ENCODE peak calls at places on chromosomes 4 and X, in seven cellular contexts. One of them, this sample, is unnamed.

GRCh38 chr4:119598521-119598920 is 30.1 kb downstream of the PDE5A start:
- DNase-seq in brain microvascular endothelial cell: no peak
- DNase-seq in stimulated activated CD4-positive, alpha-beta T cell treated with anti-CD3 and anti-CD28 coated beads, Interleukin-4, amount 100 ng/mL, for 48 hours: no peak
- DNase-seq in activated naive CD4-positive, alpha-beta T cell treated with Interleukin-2 at 50 U/mL for 16 hours: no peak
- DNase-seq in HT1080: no peak
- DNase-seq in HuH-7.5: no peak
- DNase-seq in fibroblast of mammary gland: no peak
- DNase-seq in this sample: no peak

GRCh38 chr4:65566473-65566872 is 103.8 kb downstream of the EPHA5 start:
- DNase-seq in stimulated activated CD4-positive, alpha-beta T cell treated with anti-CD3 and anti-CD28 coated beads, Interleukin-4, amount 100 ng/mL, for 48 hours: no peak
- DNase-seq in fibroblast of mammary gland: no peak
- DNase-seq in brain microvascular endothelial cell: no peak
- DNase-seq in activated naive CD4-positive, alpha-beta T cell treated with Interleukin-2 at 50 U/mL for 16 hours: no peak
- DNase-seq in HuH-7.5: no peak
- DNase-seq in HT1080: no peak
- DNase-seq in this sample: no peak

GRCh38 chr4:680565-680930 is 6.2 kb downstream of the MYL5 start:
- DNase-seq in activated naive CD4-positive, alpha-beta T cell treated with Interleukin-2 at 50 U/mL for 16 hours: no peak
- DNase-seq in HT1080: no peak
- DNase-seq in brain microvascular endothelial cell: no peak
- DNase-seq in HuH-7.5: no peak
- DNase-seq in stimulated activated CD4-positive, alpha-beta T cell treated with anti-CD3 and anti-CD28 coated beads, Interleukin-4, amount 100 ng/mL, for 48 hours: no peak
- DNase-seq in fibroblast of mammary gland: no peak
- DNase-seq in this sample: no peak

GRCh38 chrX:40871385-40872082 is 136.2 kb upstream of the MED14 start:
- DNase-seq in brain microvascular endothelial cell: no peak
- DNase-seq in stimulated activated CD4-positive, alpha-beta T cell treated with anti-CD3 and anti-CD28 coated beads, Interleukin-4, amount 100 ng/mL, for 48 hours: no peak
- DNase-seq in HT1080: peak
- DNase-seq in fibroblast of mammary gland: peak
- DNase-seq in HuH-7.5: no peak
- DNase-seq in activated naive CD4-positive, alpha-beta T cell treated with Interleukin-2 at 50 U/mL for 16 hours: peak
- DNase-seq in this sample: no peak

GRCh38 chrX:57528670-57529255 is 63.0 kb upstream of the ZXDB start:
- DNase-seq in HuH-7.5: no peak
- DNase-seq in HT1080: peak
- DNase-seq in stimulated activated CD4-positive, alpha-beta T cell treated with anti-CD3 and anti-CD28 coated beads, Interleukin-4, amount 100 ng/mL, for 48 hours: no peak
- DNase-seq in activated naive CD4-positive, alpha-beta T cell treated with Interleukin-2 at 50 U/mL for 16 hours: peak
- DNase-seq in fibroblast of mammary gland: no peak
- DNase-seq in brain microvascular endothelial cell: no peak
- DNase-seq in this sample: no peak

GRCh38 chr4:147704846-147705245 is 20.9 kb upstream of the PRMT9 start:
- DNase-seq in HT1080: no peak
- DNase-seq in brain microvascular endothelial cell: no peak
- DNase-seq in stimulated activated CD4-positive, alpha-beta T cell treated with anti-CD3 and anti-CD28 coated beads, Interleukin-4, amount 100 ng/mL, for 48 hours: no peak
- DNase-seq in HuH-7.5: no peak
- DNase-seq in fibroblast of mammary gland: no peak
- DNase-seq in activated naive CD4-positive, alpha-beta T cell treated with Interleukin-2 at 50 U/mL for 16 hours: no peak
- DNase-seq in this sample: no peak

GRCh38 chr4:99723555-99724450 is 66.2 kb upstream of the C4orf54 start:
- DNase-seq in activated naive CD4-positive, alpha-beta T cell treated with Interleukin-2 at 50 U/mL for 16 hours: no peak
- DNase-seq in HT1080: peak
- DNase-seq in brain microvascular endothelial cell: peak
- DNase-seq in stimulated activated CD4-positive, alpha-beta T cell treated with anti-CD3 and anti-CD28 coated beads, Interleukin-4, amount 100 ng/mL, for 48 hours: no peak
- DNase-seq in HuH-7.5: no peak
- DNase-seq in fibroblast of mammary gland: peak
- DNase-seq in this sample: no peak

GRCh38 chr4:130559268-130559667 is 1463.3 kb downstream of the C4orf33 start:
- DNase-seq in brain microvascular endothelial cell: no peak
- DNase-seq in stimulated activated CD4-positive, alpha-beta T cell treated with anti-CD3 and anti-CD28 coated beads, Interleukin-4, amount 100 ng/mL, for 48 hours: no peak
- DNase-seq in fibroblast of mammary gland: no peak
- DNase-seq in HuH-7.5: no peak
- DNase-seq in HT1080: no peak
- DNase-seq in activated naive CD4-positive, alpha-beta T cell treated with Interleukin-2 at 50 U/mL for 16 hours: no peak
- DNase-seq in this sample: no peak

GRCh38 chrX:116204947-116205346 is 34.4 kb downstream of the AGTR2 start:
- DNase-seq in stimulated activated CD4-positive, alpha-beta T cell treated with anti-CD3 and anti-CD28 coated beads, Interleukin-4, amount 100 ng/mL, for 48 hours: no peak
- DNase-seq in fibroblast of mammary gland: peak
- DNase-seq in brain microvascular endothelial cell: peak
- DNase-seq in activated naive CD4-positive, alpha-beta T cell treated with Interleukin-2 at 50 U/mL for 16 hours: no peak
- DNase-seq in HuH-7.5: no peak
- DNase-seq in HT1080: peak
- DNase-seq in this sample: peak

GRCh38 chr4:84706286-84706685 is 123.4 kb downstream of the CDS1 start:
- DNase-seq in stimulated activated CD4-positive, alpha-beta T cell treated with anti-CD3 and anti-CD28 coated beads, Interleukin-4, amount 100 ng/mL, for 48 hours: no peak
- DNase-seq in fibroblast of mammary gland: no peak
- DNase-seq in brain microvascular endothelial cell: no peak
- DNase-seq in HuH-7.5: no peak
- DNase-seq in HT1080: no peak
- DNase-seq in activated naive CD4-positive, alpha-beta T cell treated with Interleukin-2 at 50 U/mL for 16 hours: no peak
- DNase-seq in this sample: no peak

GRCh38 chr4:99945718-99946345 is 586 bp downstream of the DNAJB14 start:
- DNase-seq in HT1080: peak
- DNase-seq in HuH-7.5: peak
- DNase-seq in stimulated activated CD4-positive, alpha-beta T cell treated with anti-CD3 and anti-CD28 coated beads, Interleukin-4, amount 100 ng/mL, for 48 hours: no peak
- DNase-seq in activated naive CD4-positive, alpha-beta T cell treated with Interleukin-2 at 50 U/mL for 16 hours: no peak
- DNase-seq in fibroblast of mammary gland: peak
- DNase-seq in brain microvascular endothelial cell: no peak
- DNase-seq in this sample: peak

GRCh38 chrX:71532078-71532752 is 689 bp upstream of the OGT start:
- DNase-seq in fibroblast of mammary gland: peak
- DNase-seq in brain microvascular endothelial cell: peak
- DNase-seq in HuH-7.5: no peak
- DNase-seq in activated naive CD4-positive, alpha-beta T cell treated with Interleukin-2 at 50 U/mL for 16 hours: peak
- DNase-seq in HT1080: peak
- DNase-seq in stimulated activated CD4-positive, alpha-beta T cell treated with anti-CD3 and anti-CD28 coated beads, Interleukin-4, amount 100 ng/mL, for 48 hours: no peak
- DNase-seq in this sample: peak

GRCh38 chr4:156201050-156201449 is 247.4 kb upstream of the CTSO start:
- DNase-seq in fibroblast of mammary gland: no peak
- DNase-seq in HuH-7.5: no peak
- DNase-seq in activated naive CD4-positive, alpha-beta T cell treated with Interleukin-2 at 50 U/mL for 16 hours: no peak
- DNase-seq in brain microvascular endothelial cell: no peak
- DNase-seq in HT1080: no peak
- DNase-seq in stimulated activated CD4-positive, alpha-beta T cell treated with anti-CD3 and anti-CD28 coated beads, Interleukin-4, amount 100 ng/mL, for 48 hours: no peak
- DNase-seq in this sample: no peak

GRCh38 chrX:152656087-152656486 is 18.4 kb downstream of the GABRQ start:
- DNase-seq in HuH-7.5: no peak
- DNase-seq in stimulated activated CD4-positive, alpha-beta T cell treated with anti-CD3 and anti-CD28 coated beads, Interleukin-4, amount 100 ng/mL, for 48 hours: no peak
- DNase-seq in HT1080: no peak
- DNase-seq in fibroblast of mammary gland: no peak
- DNase-seq in brain microvascular endothelial cell: no peak
- DNase-seq in activated naive CD4-positive, alpha-beta T cell treated with Interleukin-2 at 50 U/mL for 16 hours: no peak
- DNase-seq in this sample: no peak

GRCh38 chrX:2552621-2553297 is 52.0 kb upstream of the DHRSX start:
- DNase-seq in HuH-7.5: no peak
- DNase-seq in HT1080: peak
- DNase-seq in stimulated activated CD4-positive, alpha-beta T cell treated with anti-CD3 and anti-CD28 coated beads, Interleukin-4, amount 100 ng/mL, for 48 hours: no peak
- DNase-seq in activated naive CD4-positive, alpha-beta T cell treated with Interleukin-2 at 50 U/mL for 16 hours: no peak
- DNase-seq in fibroblast of mammary gland: peak
- DNase-seq in brain microvascular endothelial cell: no peak
- DNase-seq in this sample: peak

GRCh38 chr4:82561745-82562552 is at the start of gene TMEM150C:
- DNase-seq in HT1080: peak
- DNase-seq in stimulated activated CD4-positive, alpha-beta T cell treated with anti-CD3 and anti-CD28 coated beads, Interleukin-4, amount 100 ng/mL, for 48 hours: no peak
- DNase-seq in fibroblast of mammary gland: peak
- DNase-seq in activated naive CD4-positive, alpha-beta T cell treated with Interleukin-2 at 50 U/mL for 16 hours: no peak
- DNase-seq in brain microvascular endothelial cell: no peak
- DNase-seq in HuH-7.5: peak
- DNase-seq in this sample: peak

GRCh38 chrX:16087081-16087480 is 36.3 kb upstream of the GRPR start:
- DNase-seq in fibroblast of mammary gland: no peak
- DNase-seq in activated naive CD4-positive, alpha-beta T cell treated with Interleukin-2 at 50 U/mL for 16 hours: no peak
- DNase-seq in stimulated activated CD4-positive, alpha-beta T cell treated with anti-CD3 and anti-CD28 coated beads, Interleukin-4, amount 100 ng/mL, for 48 hours: no peak
- DNase-seq in HT1080: no peak
- DNase-seq in HuH-7.5: no peak
- DNase-seq in brain microvascular endothelial cell: no peak
- DNase-seq in this sample: no peak

GRCh38 chrX:135185795-135186443 is 14.7 kb upstream of the CT55 start:
- DNase-seq in HuH-7.5: peak
- DNase-seq in stimulated activated CD4-positive, alpha-beta T cell treated with anti-CD3 and anti-CD28 coated beads, Interleukin-4, amount 100 ng/mL, for 48 hours: peak
- DNase-seq in HT1080: peak
- DNase-seq in activated naive CD4-positive, alpha-beta T cell treated with Interleukin-2 at 50 U/mL for 16 hours: peak
- DNase-seq in fibroblast of mammary gland: peak
- DNase-seq in brain microvascular endothelial cell: peak
- DNase-seq in this sample: peak

GRCh38 chr4:113604955-113605354 is 156.6 kb downstream of the CAMK2D start:
- DNase-seq in stimulated activated CD4-positive, alpha-beta T cell treated with anti-CD3 and anti-CD28 coated beads, Interleukin-4, amount 100 ng/mL, for 48 hours: no peak
- DNase-seq in brain microvascular endothelial cell: peak
- DNase-seq in HuH-7.5: no peak
- DNase-seq in HT1080: peak
- DNase-seq in activated naive CD4-positive, alpha-beta T cell treated with Interleukin-2 at 50 U/mL for 16 hours: no peak
- DNase-seq in fibroblast of mammary gland: peak
- DNase-seq in this sample: no peak

GRCh38 chrX:69189972-69190371 is 24.7 kb upstream of the PJA1 start:
- DNase-seq in HuH-7.5: no peak
- DNase-seq in stimulated activated CD4-positive, alpha-beta T cell treated with anti-CD3 and anti-CD28 coated beads, Interleukin-4, amount 100 ng/mL, for 48 hours: no peak
- DNase-seq in activated naive CD4-positive, alpha-beta T cell treated with Interleukin-2 at 50 U/mL for 16 hours: no peak
- DNase-seq in fibroblast of mammary gland: no peak
- DNase-seq in HT1080: no peak
- DNase-seq in brain microvascular endothelial cell: no peak
- DNase-seq in this sample: no peak

GRCh38 chr4:7666744-7667143 is 232.0 kb upstream of the PSAPL1 start:
- DNase-seq in activated naive CD4-positive, alpha-beta T cell treated with Interleukin-2 at 50 U/mL for 16 hours: no peak
- DNase-seq in HuH-7.5: no peak
- DNase-seq in fibroblast of mammary gland: no peak
- DNase-seq in brain microvascular endothelial cell: no peak
- DNase-seq in HT1080: no peak
- DNase-seq in stimulated activated CD4-positive, alpha-beta T cell treated with anti-CD3 and anti-CD28 coated beads, Interleukin-4, amount 100 ng/mL, for 48 hours: no peak
- DNase-seq in this sample: no peak

GRCh38 chr4:138390286-138390685 is 148.1 kb upstream of the SLC7A11 start:
- DNase-seq in brain microvascular endothelial cell: peak
- DNase-seq in HT1080: peak
- DNase-seq in HuH-7.5: no peak
- DNase-seq in stimulated activated CD4-positive, alpha-beta T cell treated with anti-CD3 and anti-CD28 coated beads, Interleukin-4, amount 100 ng/mL, for 48 hours: no peak
- DNase-seq in fibroblast of mammary gland: peak
- DNase-seq in activated naive CD4-positive, alpha-beta T cell treated with Interleukin-2 at 50 U/mL for 16 hours: no peak
- DNase-seq in this sample: no peak

GRCh38 chrX:9318213-9318612 is 146.6 kb upstream of the TBL1X start:
- DNase-seq in brain microvascular endothelial cell: no peak
- DNase-seq in stimulated activated CD4-positive, alpha-beta T cell treated with anti-CD3 and anti-CD28 coated beads, Interleukin-4, amount 100 ng/mL, for 48 hours: no peak
- DNase-seq in HT1080: no peak
- DNase-seq in HuH-7.5: no peak
- DNase-seq in activated naive CD4-positive, alpha-beta T cell treated with Interleukin-2 at 50 U/mL for 16 hours: peak
- DNase-seq in fibroblast of mammary gland: no peak
- DNase-seq in this sample: no peak

GRCh38 chr4:1644906-1645657 is 39.0 kb downstream of the FAM53A start:
- DNase-seq in fibroblast of mammary gland: peak
- DNase-seq in activated naive CD4-positive, alpha-beta T cell treated with Interleukin-2 at 50 U/mL for 16 hours: no peak
- DNase-seq in HuH-7.5: no peak
- DNase-seq in HT1080: no peak
- DNase-seq in brain microvascular endothelial cell: peak
- DNase-seq in stimulated activated CD4-positive, alpha-beta T cell treated with anti-CD3 and anti-CD28 coated beads, Interleukin-4, amount 100 ng/mL, for 48 hours: no peak
- DNase-seq in this sample: no peak

GRCh38 chrX:11588097-11588496 is 77.6 kb downstream of the ARHGAP6 start:
- DNase-seq in activated naive CD4-positive, alpha-beta T cell treated with Interleukin-2 at 50 U/mL for 16 hours: no peak
- DNase-seq in HT1080: no peak
- DNase-seq in stimulated activated CD4-positive, alpha-beta T cell treated with anti-CD3 and anti-CD28 coated beads, Interleukin-4, amount 100 ng/mL, for 48 hours: no peak
- DNase-seq in fibroblast of mammary gland: no peak
- DNase-seq in HuH-7.5: no peak
- DNase-seq in brain microvascular endothelial cell: no peak
- DNase-seq in this sample: no peak

GRCh38 chr4:147479817-147480216 is 1.1 kb upstream of the EDNRA start:
- DNase-seq in activated naive CD4-positive, alpha-beta T cell treated with Interleukin-2 at 50 U/mL for 16 hours: no peak
- DNase-seq in HT1080: peak
- DNase-seq in brain microvascular endothelial cell: peak
- DNase-seq in stimulated activated CD4-positive, alpha-beta T cell treated with anti-CD3 and anti-CD28 coated beads, Interleukin-4, amount 100 ng/mL, for 48 hours: no peak
- DNase-seq in fibroblast of mammary gland: peak
- DNase-seq in HuH-7.5: no peak
- DNase-seq in this sample: no peak

GRCh38 chr4:153611679-153612078 is 72.4 kb upstream of the TLR2 start:
- DNase-seq in HuH-7.5: no peak
- DNase-seq in stimulated activated CD4-positive, alpha-beta T cell treated with anti-CD3 and anti-CD28 coated beads, Interleukin-4, amount 100 ng/mL, for 48 hours: no peak
- DNase-seq in fibroblast of mammary gland: peak
- DNase-seq in brain microvascular endothelial cell: peak
- DNase-seq in activated naive CD4-positive, alpha-beta T cell treated with Interleukin-2 at 50 U/mL for 16 hours: no peak
- DNase-seq in HT1080: no peak
- DNase-seq in this sample: no peak

GRCh38 chr4:82900016-82900334 is 560 bp upstream of the THAP9 start:
- DNase-seq in HT1080: no peak
- DNase-seq in activated naive CD4-positive, alpha-beta T cell treated with Interleukin-2 at 50 U/mL for 16 hours: no peak
- DNase-seq in stimulated activated CD4-positive, alpha-beta T cell treated with anti-CD3 and anti-CD28 coated beads, Interleukin-4, amount 100 ng/mL, for 48 hours: no peak
- DNase-seq in fibroblast of mammary gland: no peak
- DNase-seq in brain microvascular endothelial cell: no peak
- DNase-seq in HuH-7.5: no peak
- DNase-seq in this sample: no peak

GRCh38 chr4:186622788-186623464 is 67.6 kb upstream of the MTNR1A start:
- DNase-seq in HuH-7.5: no peak
- DNase-seq in stimulated activated CD4-positive, alpha-beta T cell treated with anti-CD3 and anti-CD28 coated beads, Interleukin-4, amount 100 ng/mL, for 48 hours: no peak
- DNase-seq in HT1080: peak
- DNase-seq in brain microvascular endothelial cell: peak
- DNase-seq in activated naive CD4-positive, alpha-beta T cell treated with Interleukin-2 at 50 U/mL for 16 hours: no peak
- DNase-seq in fibroblast of mammary gland: peak
- DNase-seq in this sample: no peak

GRCh38 chr4:107780665-107781064 is 44.1 kb upstream of the SGMS2 start:
- DNase-seq in stimulated activated CD4-positive, alpha-beta T cell treated with anti-CD3 and anti-CD28 coated beads, Interleukin-4, amount 100 ng/mL, for 48 hours: no peak
- DNase-seq in brain microvascular endothelial cell: no peak
- DNase-seq in HuH-7.5: no peak
- DNase-seq in activated naive CD4-positive, alpha-beta T cell treated with Interleukin-2 at 50 U/mL for 16 hours: no peak
- DNase-seq in fibroblast of mammary gland: peak
- DNase-seq in HT1080: no peak
- DNase-seq in this sample: no peak

GRCh38 chr4:13559414-13559813 is 15.1 kb upstream of the NKX3-2 start:
- DNase-seq in activated naive CD4-positive, alpha-beta T cell treated with Interleukin-2 at 50 U/mL for 16 hours: no peak
- DNase-seq in brain microvascular endothelial cell: peak
- DNase-seq in stimulated activated CD4-positive, alpha-beta T cell treated with anti-CD3 and anti-CD28 coated beads, Interleukin-4, amount 100 ng/mL, for 48 hours: no peak
- DNase-seq in HT1080: peak
- DNase-seq in HuH-7.5: no peak
- DNase-seq in fibroblast of mammary gland: peak
- DNase-seq in this sample: no peak

This sample was measured in Caco-2.